ENCODE peak calls at places on chromosome 21, in four cellular contexts. One of them, this sample, is unnamed.

GRCh38 chr21:44930543-44930981 is 9.3 kb upstream of the SLX9 start:
- DNase-seq in GM10248: no peak
- DNase-seq in activated T-helper 9 cell treated with anti-CD3 and anti-CD28 coated beads, Interleukin-2, amount 50 U/mL, for 16 hours: no peak
- DNase-seq in caudate nucleus: no peak
- DNase-seq in this sample: peak; percentile 75

GRCh38 chr21:28261291-28261690 is 731.4 kb downstream of the LTN1 start:
- DNase-seq in caudate nucleus: no peak
- DNase-seq in activated T-helper 9 cell treated with anti-CD3 and anti-CD28 coated beads, Interleukin-2, amount 50 U/mL, for 16 hours: no peak
- DNase-seq in GM10248: no peak
- DNase-seq in this sample: no peak

GRCh38 chr21:44382536-44382935 is 29.1 kb downstream of the TRPM2 start:
- DNase-seq in activated T-helper 9 cell treated with anti-CD3 and anti-CD28 coated beads, Interleukin-2, amount 50 U/mL, for 16 hours: no peak
- DNase-seq in GM10248: no peak
- DNase-seq in caudate nucleus: no peak
- DNase-seq in this sample: no peak

GRCh38 chr21:43808832-43809251 is 19.5 kb downstream of the RRP1 start:
- DNase-seq in caudate nucleus: peak; percentile 20
- DNase-seq in GM10248: no peak
- DNase-seq in activated T-helper 9 cell treated with anti-CD3 and anti-CD28 coated beads, Interleukin-2, amount 50 U/mL, for 16 hours: no peak
- DNase-seq in this sample: no peak

GRCh38 chr21:33078907-33079582 is 9.1 kb downstream of the OLIG1 start:
- DNase-seq in GM10248: peak; percentile 89
- DNase-seq in caudate nucleus: peak; percentile 85
- DNase-seq in activated T-helper 9 cell treated with anti-CD3 and anti-CD28 coated beads, Interleukin-2, amount 50 U/mL, for 16 hours: no peak
- DNase-seq in this sample: peak; percentile 63

GRCh38 chr21:46049890-46050650 is 47.8 kb upstream of the COL6A2 start:
- DNase-seq in GM10248: no peak
- DNase-seq in activated T-helper 9 cell treated with anti-CD3 and anti-CD28 coated beads, Interleukin-2, amount 50 U/mL, for 16 hours: no peak
- DNase-seq in caudate nucleus: no peak
- DNase-seq in this sample: no peak

GRCh38 chr21:16193758-16194606 is 464.2 kb downstream of the USP25 start:
- DNase-seq in caudate nucleus: peak; percentile 44
- DNase-seq in GM10248: no peak
- DNase-seq in activated T-helper 9 cell treated with anti-CD3 and anti-CD28 coated beads, Interleukin-2, amount 50 U/mL, for 16 hours: no peak
- DNase-seq in this sample: no peak

GRCh38 chr21:44870748-44871495 is 2.6 kb downstream of the PTTG1IP start:
- DNase-seq in GM10248: no peak
- DNase-seq in caudate nucleus: no peak
- DNase-seq in activated T-helper 9 cell treated with anti-CD3 and anti-CD28 coated beads, Interleukin-2, amount 50 U/mL, for 16 hours: no peak
- DNase-seq in this sample: no peak

GRCh38 chr21:35382696-35383095 is 333.6 kb upstream of the RUNX1 start:
- DNase-seq in caudate nucleus: no peak
- DNase-seq in GM10248: no peak
- DNase-seq in activated T-helper 9 cell treated with anti-CD3 and anti-CD28 coated beads, Interleukin-2, amount 50 U/mL, for 16 hours: no peak
- DNase-seq in this sample: peak; percentile 20

GRCh38 chr21:18253809-18254208 is 9.2 kb downstream of the CHODL start:
- DNase-seq in activated T-helper 9 cell treated with anti-CD3 and anti-CD28 coated beads, Interleukin-2, amount 50 U/mL, for 16 hours: no peak
- DNase-seq in caudate nucleus: no peak
- DNase-seq in GM10248: no peak
- DNase-seq in this sample: no peak

GRCh38 chr21:41425954-41426655 is at the start of gene MX1:
- DNase-seq in activated T-helper 9 cell treated with anti-CD3 and anti-CD28 coated beads, Interleukin-2, amount 50 U/mL, for 16 hours: peak; percentile 78
- DNase-seq in caudate nucleus: peak; percentile 24
- DNase-seq in GM10248: peak; percentile 92
- DNase-seq in this sample: peak; percentile 56